ENCODE peak calls at places on chromosomes 12 and 14, in five cellular contexts. One of them, this sample, is unnamed.

GRCh38 chr12:132342322-132342721 is 12.9 kb upstream of the GALNT9 start:
- DNase-seq in GM10248: no peak
- DNase-seq in fibroblast of the aortic adventitia: no peak
- DNase-seq in iPS-NIHi11: peak
- DNase-seq in transverse colon: no peak
- DNase-seq in this sample: no peak

GRCh38 chr14:92041203-92041602 is 1.3 kb upstream of the TRIP11 start:
- DNase-seq in iPS-NIHi11: no peak
- DNase-seq in transverse colon: no peak
- DNase-seq in fibroblast of the aortic adventitia: no peak
- DNase-seq in GM10248: no peak
- DNase-seq in this sample: no peak

GRCh38 chr12:116609715-116610114 is 50.5 kb downstream of the MAP1LC3B2 start:
- DNase-seq in transverse colon: no peak
- DNase-seq in GM10248: no peak
- DNase-seq in fibroblast of the aortic adventitia: no peak
- DNase-seq in iPS-NIHi11: peak
- DNase-seq in this sample: no peak

GRCh38 chr14:62674833-62675232 is 370.4 kb downstream of the KCNH5 start:
- DNase-seq in iPS-NIHi11: no peak
- DNase-seq in transverse colon: no peak
- DNase-seq in fibroblast of the aortic adventitia: no peak
- DNase-seq in GM10248: no peak
- DNase-seq in this sample: no peak

GRCh38 chr14:93520053-93520607 is 89.4 kb downstream of the UNC79 start:
- DNase-seq in GM10248: no peak
- DNase-seq in transverse colon: no peak
- DNase-seq in fibroblast of the aortic adventitia: no peak
- DNase-seq in iPS-NIHi11: no peak
- DNase-seq in this sample: no peak

GRCh38 chr12:99704036-99704435 is 56.5 kb downstream of the GARIN6 start:
- DNase-seq in GM10248: no peak
- DNase-seq in fibroblast of the aortic adventitia: no peak
- DNase-seq in transverse colon: no peak
- DNase-seq in iPS-NIHi11: no peak
- DNase-seq in this sample: no peak

GRCh38 chr14:87148655-87149054 is 844.3 kb downstream of the GALC start:
- DNase-seq in fibroblast of the aortic adventitia: no peak
- DNase-seq in GM10248: no peak
- DNase-seq in iPS-NIHi11: no peak
- DNase-seq in transverse colon: no peak
- DNase-seq in this sample: no peak

GRCh38 chr14:67575684-67576083 is 24.4 kb downstream of the PIGH start:
- DNase-seq in iPS-NIHi11: no peak
- DNase-seq in GM10248: no peak
- DNase-seq in fibroblast of the aortic adventitia: no peak
- DNase-seq in transverse colon: no peak
- DNase-seq in this sample: no peak

GRCh38 chr12:65891219-65891618 is 66.9 kb downstream of the HMGA2 start:
- DNase-seq in transverse colon: no peak
- DNase-seq in iPS-NIHi11: no peak
- DNase-seq in GM10248: no peak
- DNase-seq in fibroblast of the aortic adventitia: peak
- DNase-seq in this sample: no peak

GRCh38 chr12:101567918-101568317 is 26.9 kb upstream of the MYBPC1 start:
- DNase-seq in GM10248: no peak
- DNase-seq in iPS-NIHi11: no peak
- DNase-seq in fibroblast of the aortic adventitia: no peak
- DNase-seq in transverse colon: no peak
- DNase-seq in this sample: no peak

GRCh38 chr14:68979021-68979721 is at the start of gene ACTN1:
- DNase-seq in transverse colon: peak
- DNase-seq in fibroblast of the aortic adventitia: peak
- DNase-seq in GM10248: peak
- DNase-seq in iPS-NIHi11: peak
- DNase-seq in this sample: peak

GRCh38 chr14:102442241-102443211 is 67.0 kb downstream of the ANKRD9 start:
- DNase-seq in transverse colon: peak
- DNase-seq in fibroblast of the aortic adventitia: no peak
- DNase-seq in GM10248: no peak
- DNase-seq in iPS-NIHi11: no peak
- DNase-seq in this sample: no peak

GRCh38 chr12:51323317-51323960 is 535 bp downstream of the BIN2 start:
- DNase-seq in transverse colon: peak
- DNase-seq in GM10248: no peak
- DNase-seq in iPS-NIHi11: no peak
- DNase-seq in fibroblast of the aortic adventitia: no peak
- DNase-seq in this sample: no peak

GRCh38 chr14:74085047-74085637 is 386 bp downstream of the LIN52 start:
- DNase-seq in iPS-NIHi11: peak
- DNase-seq in fibroblast of the aortic adventitia: no peak
- DNase-seq in transverse colon: no peak
- DNase-seq in GM10248: peak
- DNase-seq in this sample: no peak

GRCh38 chr12:107635139-107635538 is 50.5 kb upstream of the PWP1 start:
- DNase-seq in transverse colon: no peak
- DNase-seq in fibroblast of the aortic adventitia: peak
- DNase-seq in GM10248: no peak
- DNase-seq in iPS-NIHi11: peak
- DNase-seq in this sample: no peak

GRCh38 chr12:53452159-53453077 is 516 bp downstream of the PCBP2 start:
- DNase-seq in iPS-NIHi11: peak
- DNase-seq in GM10248: peak
- DNase-seq in transverse colon: peak
- DNase-seq in fibroblast of the aortic adventitia: peak
- DNase-seq in this sample: peak

GRCh38 chr12:70535896-70536374 is 101.3 kb downstream of the PTPRB start:
- DNase-seq in transverse colon: no peak
- DNase-seq in iPS-NIHi11: no peak
- DNase-seq in GM10248: no peak
- DNase-seq in fibroblast of the aortic adventitia: no peak
- DNase-seq in this sample: no peak

GRCh38 chr12:111443086-111443485 is 37.4 kb downstream of the SH2B3 start:
- DNase-seq in iPS-NIHi11: no peak
- DNase-seq in GM10248: no peak
- DNase-seq in transverse colon: no peak
- DNase-seq in fibroblast of the aortic adventitia: no peak
- DNase-seq in this sample: no peak

GRCh38 chr12:82363990-82364389 is 5.7 kb downstream of the METTL25 start:
- DNase-seq in fibroblast of the aortic adventitia: no peak
- DNase-seq in iPS-NIHi11: no peak
- DNase-seq in transverse colon: no peak
- DNase-seq in GM10248: no peak
- DNase-seq in this sample: no peak

GRCh38 chr12:7884687-7885086 is 12.0 kb upstream of the SLC2A14 start:
- DNase-seq in transverse colon: no peak
- DNase-seq in iPS-NIHi11: no peak
- DNase-seq in fibroblast of the aortic adventitia: no peak
- DNase-seq in GM10248: no peak
- DNase-seq in this sample: no peak

GRCh38 chr12:91434081-91434480 is 251.5 kb upstream of the DCN start:
- DNase-seq in GM10248: no peak
- DNase-seq in transverse colon: no peak
- DNase-seq in iPS-NIHi11: no peak
- DNase-seq in fibroblast of the aortic adventitia: no peak
- DNase-seq in this sample: no peak

GRCh38 chr14:30849354-30849753 is 25.0 kb upstream of the COCH start:
- DNase-seq in GM10248: peak
- DNase-seq in transverse colon: peak
- DNase-seq in iPS-NIHi11: no peak
- DNase-seq in fibroblast of the aortic adventitia: no peak
- DNase-seq in this sample: no peak

GRCh38 chr12:79058342-79058741 is 193.8 kb downstream of the SYT1 start:
- DNase-seq in GM10248: no peak
- DNase-seq in iPS-NIHi11: no peak
- DNase-seq in transverse colon: no peak
- DNase-seq in fibroblast of the aortic adventitia: peak
- DNase-seq in this sample: no peak

GRCh38 chr12:11723993-11724392 is 74.5 kb downstream of the ETV6 start:
- DNase-seq in iPS-NIHi11: peak
- DNase-seq in transverse colon: no peak
- DNase-seq in fibroblast of the aortic adventitia: peak
- DNase-seq in GM10248: no peak
- DNase-seq in this sample: no peak

GRCh38 chr14:59981564-59981963 is 61.6 kb downstream of the LRRC9 start:
- DNase-seq in fibroblast of the aortic adventitia: no peak
- DNase-seq in GM10248: no peak
- DNase-seq in transverse colon: no peak
- DNase-seq in iPS-NIHi11: no peak
- DNase-seq in this sample: no peak

GRCh38 chr12:57089259-57090245 is 638 bp downstream of the NAB2 start:
- DNase-seq in iPS-NIHi11: no peak
- DNase-seq in transverse colon: peak
- DNase-seq in fibroblast of the aortic adventitia: peak
- DNase-seq in GM10248: peak
- DNase-seq in this sample: peak

GRCh38 chr12:45351921-45352670 is 136.2 kb downstream of the ANO6 start:
- DNase-seq in GM10248: no peak
- DNase-seq in iPS-NIHi11: no peak
- DNase-seq in fibroblast of the aortic adventitia: no peak
- DNase-seq in transverse colon: no peak
- DNase-seq in this sample: no peak

GRCh38 chr12:130850418-130851021 is 11.5 kb upstream of the STX2 start:
- DNase-seq in transverse colon: no peak
- DNase-seq in fibroblast of the aortic adventitia: no peak
- DNase-seq in iPS-NIHi11: no peak
- DNase-seq in GM10248: no peak
- DNase-seq in this sample: no peak

GRCh38 chr12:107356266-107356936 is 263.1 kb upstream of the CRY1 start:
- DNase-seq in transverse colon: no peak
- DNase-seq in iPS-NIHi11: no peak
- DNase-seq in GM10248: no peak
- DNase-seq in fibroblast of the aortic adventitia: peak
- DNase-seq in this sample: no peak

GRCh38 chr12:123696641-123697040 is 15.5 kb upstream of the ATP6V0A2 start:
- DNase-seq in fibroblast of the aortic adventitia: no peak
- DNase-seq in iPS-NIHi11: no peak
- DNase-seq in transverse colon: no peak
- DNase-seq in GM10248: no peak
- DNase-seq in this sample: no peak

GRCh38 chr14:50955373-50956043 is 11.2 kb upstream of the PYGL start:
- DNase-seq in iPS-NIHi11: peak
- DNase-seq in transverse colon: peak
- DNase-seq in GM10248: peak
- DNase-seq in fibroblast of the aortic adventitia: peak
- DNase-seq in this sample: no peak

GRCh38 chr12:94817695-94818075 is 167.3 kb upstream of the TMCC3 start:
- DNase-seq in GM10248: no peak
- DNase-seq in iPS-NIHi11: no peak
- DNase-seq in transverse colon: no peak
- DNase-seq in fibroblast of the aortic adventitia: no peak
- DNase-seq in this sample: no peak

GRCh38 chr12:15581006-15581405 is 208.2 kb downstream of the EPS8 start:
- DNase-seq in iPS-NIHi11: peak
- DNase-seq in GM10248: no peak
- DNase-seq in fibroblast of the aortic adventitia: peak
- DNase-seq in transverse colon: no peak
- DNase-seq in this sample: no peak

GRCh38 chr12:22656835-22657234 is 31.9 kb downstream of the ETNK1 start:
- DNase-seq in GM10248: no peak
- DNase-seq in fibroblast of the aortic adventitia: no peak
- DNase-seq in transverse colon: no peak
- DNase-seq in iPS-NIHi11: no peak
- DNase-seq in this sample: no peak

GRCh38 chr12:4562034-4562657 is at the start of gene DYRK4:
- DNase-seq in GM10248: peak
- DNase-seq in transverse colon: peak
- DNase-seq in fibroblast of the aortic adventitia: peak
- DNase-seq in iPS-NIHi11: peak
- DNase-seq in this sample: peak

This sample was measured in stomach.